ENCODE peak calls at places on chromosome 9, in eight cellular contexts. J, V, Y, P, T, X, E and R are unnamed samples.

GRCh38 chr9:79193001-79193400 is 378.8 kb upstream of the TLE4 start:
- DNase-seq in J (no peak), V (no peak), Y (no peak), P (peak), T (no peak), X (peak), E (no peak), R (peak)

GRCh38 chr9:96057155-96057554 is 181.7 kb downstream of the ERCC6L2 start:
- DNase-seq in J (no peak), V (no peak), Y (no peak), P (no peak), T (no peak), X (no peak), E (no peak), R (no peak)

GRCh38 chr9:129910628-129911567 is 75.6 kb downstream of the USP20 start:
- DNase-seq in J (no peak), V (no peak), Y (no peak), P (peak), T (peak), X (peak), E (no peak), R (peak)

GRCh38 chr9:109600142-109600541 is 102.0 kb upstream of the PTPN3 start:
- DNase-seq in J (no peak), V (no peak), Y (no peak), P (peak), T (no peak), X (peak), E (no peak), R (peak)

GRCh38 chr9:70868661-70869652 is 252.5 kb downstream of the TRPM3 start:
- DNase-seq in J (no peak), V (no peak), Y (no peak), P (peak), T (no peak), X (peak), E (no peak), R (no peak)

GRCh38 chr9:98057095-98057799 is 715 bp downstream of the NANS start:
- DNase-seq in J (no peak), V (no peak), Y (no peak), P (peak), T (no peak), X (peak), E (no peak), R (no peak)

GRCh38 chr9:108751301-108751824 is 104.4 kb downstream of the ACTL7B start:
- DNase-seq in J (no peak), V (no peak), Y (no peak), P (no peak), T (no peak), X (no peak), E (no peak), R (no peak)

GRCh38 chr9:118003240-118003639 is 299.0 kb downstream of the TLR4 start:
- DNase-seq in J (no peak), V (no peak), Y (no peak), P (no peak), T (no peak), X (no peak), E (no peak), R (no peak)

GRCh38 chr9:92176800-92177185 is 61.6 kb upstream of the SPTLC1 start:
- DNase-seq in J (no peak), V (no peak), Y (no peak), P (no peak), T (no peak), X (no peak), E (no peak), R (no peak)

GRCh38 chr9:35340046-35340445 is 149.9 kb upstream of the RUSC2 start:
- DNase-seq in J (no peak), V (no peak), Y (no peak), P (peak), T (no peak), X (peak), E (no peak), R (peak)

GRCh38 chr9:134781895-134782294 is 98.7 kb upstream of the FCN2 start:
- DNase-seq in J (peak), V (no peak), Y (no peak), P (no peak), T (no peak), X (no peak), E (no peak), R (no peak)
- TF ChIP-seq CTCF in J (peak), V (no peak), Y (no peak), P (peak), T (no peak), X (peak), E (no peak), R (peak)

DNA sequence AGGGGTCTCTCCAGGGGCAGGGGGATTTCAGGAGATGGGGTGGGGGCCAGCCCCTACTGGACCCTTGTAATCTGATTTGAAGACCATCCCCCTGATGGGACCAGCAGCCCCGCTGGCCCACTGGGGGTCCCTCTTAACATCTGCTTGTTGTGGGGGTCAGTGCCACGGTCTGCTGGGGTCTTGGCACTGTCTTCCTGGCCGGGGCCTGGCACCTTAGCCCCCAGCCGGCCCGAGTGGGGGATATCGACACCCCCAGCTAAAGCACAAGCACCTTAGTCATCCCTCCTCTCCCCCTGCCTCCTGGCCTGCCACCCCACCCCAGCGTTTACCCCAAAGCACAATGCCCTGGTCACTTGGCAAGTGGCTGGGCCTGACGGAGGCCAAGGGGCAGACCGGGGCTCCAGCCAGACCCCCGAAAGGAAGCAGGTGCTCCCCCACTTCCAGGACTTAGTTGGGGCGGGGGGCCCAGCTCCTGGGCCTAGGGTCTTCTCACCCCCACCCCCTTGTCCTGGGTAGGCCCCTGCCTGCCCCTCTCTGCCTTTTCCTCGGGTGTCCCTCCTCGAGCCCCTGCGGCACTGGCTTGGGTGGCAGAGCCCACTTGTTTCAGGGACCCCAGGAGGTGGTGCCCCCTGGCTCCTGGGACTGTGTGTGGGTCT is 1.4 kb upstream of the NFX1 start:
- DNase-seq in J (peak), V (peak), Y (no peak), P (no peak), T (no peak), X (no peak), E (no peak), R (no peak)
- TF ChIP-seq CTCF in J (no peak), V (no peak), Y (no peak), P (no peak), T (no peak), X (no peak), E (no peak), R (no peak)

GRCh38 chr9:20200900-20201495 is 412.2 kb upstream of the SLC24A2 start:
- DNase-seq in J (no peak), V (no peak), Y (no peak), P (no peak), T (no peak), X (no peak), E (no peak), R (no peak)

GRCh38 chr9:20199111-20199510 is 410.3 kb upstream of the SLC24A2 start:
- DNase-seq in J (no peak), V (no peak), Y (no peak), P (no peak), T (no peak), X (no peak), E (no peak), R (no peak)

DNA sequence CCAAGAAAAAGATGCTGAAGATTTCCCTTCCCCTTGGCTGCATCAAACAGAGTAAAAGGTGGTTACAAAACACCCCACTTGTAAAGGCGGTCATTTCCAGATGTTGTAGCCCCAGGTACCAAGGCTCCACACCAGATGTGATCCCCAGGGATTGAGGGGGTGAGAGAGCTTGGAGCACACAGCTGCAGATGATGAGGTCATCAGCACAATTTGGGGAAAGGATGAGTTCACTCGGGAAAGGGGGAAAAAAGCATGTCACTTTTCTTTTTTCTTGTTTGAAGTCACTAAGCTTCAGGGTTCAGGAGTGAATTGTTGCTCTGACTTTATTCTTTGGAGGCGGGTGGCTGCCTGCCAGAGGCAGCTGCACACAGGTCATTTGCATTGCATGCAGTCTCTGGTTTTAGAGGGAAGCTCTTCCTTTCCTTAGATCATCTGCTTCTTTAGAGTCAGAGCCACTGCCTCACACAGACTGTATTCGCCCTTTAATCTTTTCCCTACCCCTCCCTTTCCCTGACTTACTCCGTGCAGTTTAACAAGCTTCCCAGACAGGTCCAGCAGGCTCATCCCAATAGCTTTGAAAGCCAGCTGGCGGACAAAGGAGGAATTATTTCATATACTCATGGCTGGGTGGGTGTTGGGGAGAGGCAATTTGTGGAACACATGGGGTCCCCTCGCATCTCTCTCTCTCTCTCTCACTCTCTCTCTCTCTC is 409.3 kb upstream of the SLC24A2 start:
- DNase-seq in J (no peak), V (peak), Y (peak), P (no peak), T (no peak), X (no peak), E (peak), R (no peak)
- TF ChIP-seq CTCF in J (no peak), V (no peak), Y (no peak), P (no peak), T (no peak), X (no peak), E (no peak), R (no peak)

DNA sequence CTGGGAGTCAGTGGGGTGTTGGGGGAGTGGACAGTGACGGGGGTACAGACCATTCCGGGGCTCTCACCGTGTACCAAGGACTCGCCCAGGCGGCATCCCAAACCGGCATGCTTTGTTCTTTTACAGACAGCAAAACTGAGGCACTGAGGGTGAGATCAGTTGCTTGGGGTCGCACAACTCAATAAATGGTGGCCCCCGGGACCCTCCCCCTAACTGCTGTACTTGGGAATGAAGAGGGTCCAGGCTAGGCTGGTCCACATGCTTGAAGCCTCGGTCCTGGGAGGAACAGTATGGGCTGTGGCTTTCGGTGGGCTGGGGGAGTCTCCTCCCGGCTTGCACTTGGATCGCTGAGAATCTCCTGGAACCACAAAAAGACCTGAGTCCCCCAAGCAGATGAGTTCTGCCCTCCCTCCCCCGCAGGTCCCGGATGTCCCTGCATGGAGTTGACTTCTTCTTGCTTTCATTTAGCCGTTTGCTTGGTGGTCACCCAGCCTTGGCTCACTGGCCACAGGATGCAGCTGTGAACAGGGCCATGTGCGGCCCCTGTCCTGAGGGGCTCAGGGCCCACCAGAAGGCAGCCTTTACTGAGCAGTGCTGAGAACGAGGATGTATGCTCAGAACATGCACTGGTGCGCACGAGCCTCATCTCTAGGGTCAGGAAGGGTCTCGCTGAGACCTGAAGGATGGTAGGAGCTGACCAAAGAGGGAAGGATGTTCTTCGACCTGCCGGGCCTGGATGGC is 4.2 kb downstream of the LAMC3 start:
- DNase-seq in J (no peak), V (no peak), Y (no peak), P (no peak), T (no peak), X (no peak), E (no peak), R (no peak)
- TF ChIP-seq CTCF in J (no peak), V (no peak), Y (no peak), P (no peak), T (no peak), X (no peak), E (no peak), R (no peak)

GRCh38 chr9:127224178-127224882 is 40.2 kb upstream of the GARNL3 start:
- DNase-seq in J (peak), V (peak), Y (peak), P (peak), T (peak), X (peak), E (peak), R (peak)
- TF ChIP-seq CTCF in J (peak), V (no peak), Y (no peak), P (no peak), T (no peak), X (peak), E (no peak), R (peak)

DNA sequence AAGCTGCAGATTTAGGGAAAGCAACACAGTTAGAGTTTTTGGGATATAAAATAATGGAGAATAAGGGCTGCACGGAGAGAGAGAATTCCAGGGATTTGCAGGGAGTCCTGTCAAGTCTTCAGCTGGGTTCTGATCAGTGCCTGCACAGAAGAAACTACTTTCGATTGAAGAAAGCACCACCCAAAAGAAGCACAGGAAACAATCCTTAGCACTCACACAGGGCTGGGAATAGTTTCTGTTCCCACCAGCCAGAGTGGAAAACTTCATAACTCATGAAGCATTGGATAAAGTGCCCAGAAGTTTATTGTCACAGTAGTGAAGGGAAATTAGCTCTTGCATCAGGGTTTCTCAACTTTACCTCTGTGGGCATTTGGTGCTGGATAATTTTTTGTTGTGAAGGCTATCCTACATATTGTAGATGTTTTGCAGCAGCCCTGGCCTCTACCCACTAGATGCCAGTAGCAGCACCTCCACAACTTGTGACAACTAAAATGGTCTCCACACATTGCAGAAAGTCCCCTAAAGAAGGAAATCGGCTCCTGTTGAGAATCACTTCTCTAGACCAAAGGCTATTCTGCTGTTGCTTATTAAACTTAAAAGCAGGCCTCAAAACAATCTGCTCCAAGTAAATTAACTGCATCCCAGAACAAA is 71.0 kb upstream of the FAM120A start:
- DNase-seq in J (no peak), V (no peak), Y (no peak), P (no peak), T (no peak), X (no peak), E (no peak), R (no peak)
- TF ChIP-seq CTCF in J (no peak), V (no peak), Y (no peak), P (no peak), T (no peak), X (no peak), E (no peak), R (no peak)

GRCh38 chr9:124861342-124862229 is at the start of the genes ARPC5L and RPL35:
- DNase-seq in J (peak), V (peak), Y (peak), P (peak), T (peak), X (peak), E (peak), R (peak)
- TF ChIP-seq CTCF in J (peak), V (no peak), Y (peak), P (no peak), T (no peak), X (peak), E (peak), R (peak)